ENCODE peak calls at places on chromosomes 7 and 10, in ten cellular contexts. H, Q, Y, I, B, M, L, R, Z and S are unnamed samples. For H3K27me3, the result is how much of the 10 kb centered on the place peaks cover.

GRCh38 chr10:20683345-20683744 is 213.8 kb downstream of the NEBL start:
- DNase-seq in M (no peak), B (no peak), Z (no peak), I (no peak), Y (no peak), L (no peak), R (no peak), H (no peak), Q (no peak), S (no peak)

GRCh38 chr7:157523766-157524421 is 187.1 kb downstream of the DNAJB6 start:
- DNase-seq in M (no peak), Y (no peak), B (peak), L (no peak), Z (no peak), I (no peak), Q (no peak), H (no peak), R (no peak), S (peak)

GRCh38 chr7:90119178-90119971 is 34.9 kb upstream of the STEAP1 start:
- DNase-seq in L (no peak), Z (peak), Y (no peak), R (peak), M (peak), H (peak), Q (no peak), B (no peak), I (peak), S (peak)

GRCh38 chr7:76220185-76221057 is 18.7 kb downstream of the SRRM3 start:
- DNase-seq in Q (no peak), L (no peak), M (peak), I (no peak), Y (no peak), B (peak), R (no peak), H (peak), Z (peak), S (no peak)

GRCh38 chr10:113754125-113754524 is 2.6 kb downstream of the PLEKHS1 start:
- DNase-seq in H (no peak), Q (no peak), I (no peak), Y (no peak), Z (no peak), M (no peak), B (no peak), L (no peak), R (no peak), S (no peak)

GRCh38 chr10:42753507-42754154 is 29.0 kb upstream of the BMS1 start:
- DNase-seq in I (peak), M (no peak), B (peak), Q (no peak), L (no peak), H (no peak), Z (no peak), Y (peak), R (no peak), S (no peak)

GRCh38 chr7:27868117-27868516 is 128.2 kb downstream of the TAX1BP1 start:
- DNase-seq in Y (no peak), I (no peak), H (no peak), M (peak), B (no peak), Z (peak), L (no peak), Q (no peak), R (no peak), S (no peak)

GRCh38 chr7:84092207-84092606 is 102.4 kb downstream of the SEMA3A start:
- DNase-seq in B (peak), I (no peak), Z (no peak), R (no peak), M (peak), L (no peak), Y (peak), H (no peak), Q (no peak), S (no peak)

GRCh38 chr10:74177140-74177677 is 26.2 kb downstream of the ADK start:
- DNase-seq in M (peak), L (no peak), Z (no peak), R (no peak), Y (no peak), I (peak), B (no peak), Q (peak), H (peak), S (peak)

GRCh38 chr7:55266243-55266642 is 98.9 kb upstream of the LANCL2 start:
- DNase-seq in M (peak), Y (no peak), R (no peak), Q (no peak), L (no peak), I (no peak), B (no peak), Z (no peak), H (no peak), S (no peak)

GRCh38 chr7:55181774-55182173 is 163.0 kb downstream of the EGFR start:
- DNase-seq in M (no peak), Q (no peak), Z (no peak), L (no peak), B (no peak), Y (no peak), H (no peak), I (no peak), R (no peak), S (no peak)

GRCh38 chr10:113970641-113971040 is 73.0 kb upstream of the ADRB1 start:
- DNase-seq in R (no peak), I (no peak), M (no peak), Q (no peak), Z (no peak), Y (no peak), B (no peak), H (no peak), L (no peak), S (no peak)

GRCh38 chr7:117114272-117114671 is 161.0 kb downstream of the ST7 start:
- DNase-seq in H (no peak), M (no peak), Y (no peak), Z (no peak), B (peak), I (no peak), R (no peak), Q (no peak), L (no peak), S (no peak)

GRCh38 chr10:788796-789748 is 99.6 kb upstream of the DIP2C start:
- DNase-seq in R (peak), I (peak), B (peak), L (no peak), M (peak), Y (peak), H (peak), Q (peak), Z (peak), S (peak)

GRCh38 chr10:97188234-97188847 is 2.6 kb upstream of the SLIT1 start:
- DNase-seq in H (no peak), L (peak), Y (no peak), M (no peak), Z (no peak), R (no peak), B (peak), Q (no peak), I (no peak), S (no peak)

GRCh38 chr10:119503821-119504220 is 38.7 kb downstream of the RGS10 start:
- DNase-seq in R (no peak), L (no peak), M (no peak), Y (no peak), B (no peak), H (no peak), Q (no peak), I (no peak), Z (no peak), S (no peak)

GRCh38 chr10:16662889-16663288 is 141.2 kb upstream of the C1QL3 start:
- DNase-seq in L (no peak), Y (no peak), I (no peak), B (no peak), R (no peak), Z (no peak), M (no peak), Q (no peak), H (no peak), S (no peak)

GRCh38 chr10:18312385-18313145 is 172.3 kb downstream of the CACNB2 start:
- DNase-seq in R (no peak), Z (peak), L (no peak), Q (no peak), H (no peak), Y (no peak), B (no peak), M (peak), I (no peak), S (peak)

DNA sequence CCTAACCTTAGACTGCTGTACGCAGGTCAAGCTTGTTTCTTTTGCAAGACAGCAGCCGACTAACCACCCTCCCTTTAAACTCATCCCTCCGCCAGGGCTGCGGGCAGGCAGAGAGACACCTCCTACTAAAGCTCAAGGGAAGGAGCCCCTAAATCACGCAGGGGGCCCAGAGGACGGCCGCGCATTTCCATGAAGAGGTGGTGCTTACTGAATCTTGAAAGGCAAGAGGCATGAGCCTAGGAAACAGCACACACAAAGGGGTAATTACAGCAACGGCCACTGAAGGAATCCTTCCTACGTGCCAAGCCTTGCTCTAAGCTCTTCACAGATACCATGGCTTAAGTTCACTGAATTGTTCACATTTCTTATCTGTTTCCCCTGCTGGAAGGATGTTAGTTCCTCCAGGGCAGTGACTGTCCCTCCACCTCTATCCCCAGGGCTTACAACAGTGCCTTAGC is 90.1 kb downstream of the PROSER2 start:
- DNase-seq in R (no peak), B (peak), L (no peak), Y (no peak), I (no peak), H (no peak), M (peak), Z (peak), Q (no peak), S (no peak)
- H3K4me3 ChIP-seq in R (no peak), B (no peak), L (no peak), Y (no peak), I (no peak), H (no peak), M (no peak), Z (no peak), Q (no peak), S (no peak)

DNA sequence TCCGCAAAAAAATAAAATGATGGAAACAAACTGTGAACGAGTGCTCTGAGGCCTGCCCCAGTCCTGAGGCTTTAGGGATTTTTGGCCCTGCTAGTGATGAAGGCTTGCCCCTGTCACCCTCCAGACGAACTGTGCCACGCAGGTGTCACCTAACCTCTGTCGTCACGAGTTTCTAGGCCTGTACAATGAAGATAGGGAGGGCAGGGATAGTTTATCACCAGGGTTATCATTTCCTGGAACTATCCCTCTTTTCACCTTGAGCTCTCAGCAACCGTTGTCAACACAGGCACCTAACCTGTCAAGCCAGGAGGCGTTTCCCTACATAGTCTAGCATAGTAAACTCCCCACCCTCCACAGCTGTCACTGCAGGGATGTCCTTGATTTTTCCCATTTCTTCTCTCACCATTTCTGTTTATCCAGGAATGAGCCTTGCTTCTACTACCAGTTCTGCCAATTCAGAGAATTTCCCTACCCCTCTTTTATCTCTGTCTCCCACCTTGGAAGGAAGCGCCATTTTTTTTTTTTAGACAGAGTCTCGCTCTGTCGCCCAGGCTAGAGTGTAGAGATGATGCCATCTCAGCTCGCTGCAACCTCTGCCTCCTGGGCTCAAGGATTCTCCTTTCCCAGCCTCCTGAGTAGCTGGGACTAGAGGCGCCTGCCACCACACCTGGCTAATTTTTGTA is 2.2 kb upstream of the ACHE start:
- DNase-seq in R (no peak), M (no peak), H (no peak), L (no peak), I (no peak), B (no peak), Y (no peak), Q (peak), Z (no peak), S (no peak)
- H3K27me3 ChIP-seq in R (half or more), M (under half), H (under half), L (under half), I (half or more), B (under half), Y (under half), Q (half or more), Z (under half), S (under half)

GRCh38 chr7:149743481-149743880 is 29.9 kb downstream of the ZNF467 start:
- DNase-seq in B (peak), Q (no peak), M (no peak), H (no peak), Y (peak), Z (no peak), I (no peak), L (no peak), R (no peak), S (no peak)

GRCh38 chr7:149736478-149737360 is 36.7 kb downstream of the ZNF467 start:
- DNase-seq in B (peak), R (no peak), Q (no peak), I (peak), M (no peak), L (no peak), Z (no peak), Y (no peak), H (no peak), S (no peak)

GRCh38 chr7:149741629-149742028 is 31.8 kb downstream of the ZNF467 start:
- DNase-seq in I (peak), B (peak), H (peak), R (no peak), L (no peak), M (no peak), Z (no peak), Y (peak), Q (no peak), S (no peak)

GRCh38 chr7:149742075-149742701 is 31.2 kb downstream of the ZNF467 start:
- DNase-seq in L (no peak), I (peak), Q (peak), R (peak), Z (peak), H (peak), B (peak), M (peak), Y (peak), S (peak)
- H3K4me3 ChIP-seq in L (peak), I (peak), Q (no peak), R (peak), Z (peak), H (no peak), B (peak), M (peak), Y (peak), S (no peak)

DNA sequence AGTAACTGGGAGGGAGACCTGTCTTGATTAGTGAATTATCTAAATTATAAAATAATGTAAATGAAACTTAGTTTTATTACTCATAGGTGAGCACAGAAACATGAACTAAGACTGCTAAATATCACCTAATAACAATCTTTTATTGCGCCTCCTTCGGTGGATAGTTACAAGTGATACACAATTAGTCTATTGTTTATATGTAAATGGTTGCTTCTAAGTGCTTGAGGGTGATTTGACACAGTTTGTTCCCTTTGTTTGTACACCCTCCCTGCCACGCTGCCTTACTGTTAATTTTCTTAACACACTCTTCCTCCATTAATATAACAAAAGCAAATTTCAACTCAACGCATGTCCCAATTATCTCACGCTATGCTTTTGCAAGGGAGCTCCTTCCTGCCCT is 4.0 kb downstream of the NPSR1 start:
- DNase-seq in L (no peak), R (no peak), H (no peak), B (no peak), Z (no peak), Q (no peak), Y (no peak), I (no peak), M (no peak), S (no peak)
- H3K27me3 ChIP-seq in L (under half), R (under half), H (under half), B (under half), Z (under half), Q (under half), Y (under half), I (under half), M (under half), S (under half)

GRCh38 chr7:74029094-74029785 is 1.3 kb downstream of the ELN start:
- DNase-seq in Z (no peak), Q (no peak), H (peak), M (no peak), Y (peak), R (peak), I (no peak), B (peak), L (no peak), S (no peak)

GRCh38 chr7:74032191-74032490 is 4.2 kb downstream of the ELN start:
- DNase-seq in R (peak), Q (no peak), B (peak), L (no peak), Y (peak), M (peak), I (no peak), Z (peak), H (peak), S (peak)

GRCh38 chr7:74031403-74032190 is 3.6 kb downstream of the ELN start:
- DNase-seq in H (no peak), Z (no peak), L (no peak), B (peak), I (no peak), Y (no peak), R (no peak), Q (no peak), M (no peak), S (no peak)

GRCh38 chr7:74029991-74030415 is 2.0 kb downstream of the ELN start:
- DNase-seq in M (no peak), Q (no peak), L (no peak), Z (no peak), R (no peak), I (no peak), Y (no peak), H (peak), B (peak), S (peak)

DNA sequence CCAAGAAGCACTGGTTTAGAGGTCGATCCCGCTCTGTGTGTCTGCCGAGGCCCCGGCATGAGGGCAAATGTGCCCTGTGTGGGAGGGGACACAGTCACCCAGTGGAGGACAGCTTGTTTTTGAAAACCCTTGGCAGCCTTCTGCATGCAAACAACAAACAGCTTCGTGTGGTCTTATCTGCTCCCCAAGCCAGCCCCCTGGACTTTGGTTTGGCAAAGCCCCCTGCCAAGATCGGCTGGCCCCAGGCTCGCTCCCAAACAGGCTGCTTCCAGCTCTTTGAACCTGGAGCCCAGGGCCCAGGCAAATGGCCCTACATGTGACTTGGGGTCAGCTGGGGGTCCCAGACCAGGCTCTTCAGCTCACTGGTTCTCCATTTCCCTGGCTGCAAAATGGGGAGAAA is 2.9 kb downstream of the ELN start:
- DNase-seq in H (peak), Q (no peak), I (no peak), R (no peak), Y (no peak), M (no peak), B (peak), L (no peak), Z (no peak), S (no peak)
- H3K4me3 ChIP-seq in H (no peak), Q (no peak), I (peak), R (peak), Y (no peak), M (no peak), B (no peak), L (no peak), Z (no peak), S (no peak)

DNA sequence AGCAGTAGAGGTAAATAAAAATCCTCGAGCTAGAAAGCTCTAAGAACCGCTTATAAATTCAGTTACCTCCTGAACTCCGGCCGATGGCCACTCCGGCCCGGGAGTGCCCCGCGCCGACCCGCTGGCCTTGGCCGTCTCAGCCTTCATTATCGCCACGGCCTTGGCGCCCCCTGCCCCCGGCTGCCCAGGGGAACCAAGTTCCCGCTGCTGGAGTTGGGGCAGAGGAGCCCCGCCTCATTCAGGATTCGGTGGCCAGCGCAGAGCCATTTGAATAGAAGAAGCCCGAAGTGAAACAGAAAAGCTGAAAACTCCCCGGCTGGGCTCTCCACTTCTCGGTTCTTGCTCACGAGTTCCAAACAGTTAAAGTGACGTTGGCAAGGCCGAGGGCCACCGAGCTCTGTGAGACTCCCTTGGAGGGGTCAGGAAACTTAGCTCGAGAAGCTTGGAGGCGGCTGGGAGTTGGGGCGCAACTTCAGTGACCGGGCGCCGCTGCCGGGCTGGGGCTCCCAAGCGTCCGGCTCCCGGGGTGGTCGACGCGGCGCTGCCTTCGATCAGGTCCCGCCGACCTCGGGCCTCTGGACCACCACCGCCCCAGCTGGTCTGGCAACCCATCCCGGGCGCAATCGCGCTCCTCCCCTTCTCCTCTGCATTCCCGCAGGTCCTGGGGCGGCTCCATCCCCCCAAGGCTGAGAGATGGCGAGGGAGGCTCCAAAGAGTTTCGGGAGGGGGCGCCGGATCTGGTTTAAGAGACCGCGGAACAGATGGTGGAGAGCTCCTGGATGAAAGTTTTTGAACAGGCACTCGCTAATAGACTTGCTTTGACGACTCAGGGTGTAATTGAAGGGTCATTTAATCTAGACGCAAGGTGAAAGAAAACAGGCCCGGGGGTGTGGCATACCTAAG is 5.8 kb upstream of the FEZF1 start:
- DNase-seq in I (peak), H (peak), M (no peak), Z (no peak), L (no peak), Q (no peak), Y (peak), R (no peak), B (peak), S (peak)
- H3K27me3 ChIP-seq in I (half or more), H (under half), M (half or more), Z (half or more), L (under half), Q (half or more), Y (half or more), R (half or more), B (half or more), S (under half)